ENCODE peak calls at places on chromosomes 12 and 14, in five cellular contexts. One of them, this sample, is unnamed.

GRCh38 chr14:56585461-56586084 is 6.0 kb downstream of the TMEM260 start:
- DNase-seq in suprapubic skin: no peak
- DNase-seq in transverse colon: no peak
- DNase-seq in GM23338: no peak
- DNase-seq in Panc1: peak
- DNase-seq in this sample: no peak

GRCh38 chr14:92456215-92457017 is 57.2 kb upstream of the RIN3 start:
- DNase-seq in suprapubic skin: no peak
- DNase-seq in transverse colon: peak
- DNase-seq in GM23338: peak
- DNase-seq in Panc1: peak
- DNase-seq in this sample: peak

GRCh38 chr12:123142518-123142840 is 8.4 kb downstream of the PITPNM2 start:
- DNase-seq in suprapubic skin: peak
- DNase-seq in transverse colon: no peak
- DNase-seq in GM23338: no peak
- DNase-seq in Panc1: no peak
- DNase-seq in this sample: no peak

GRCh38 chr14:96126783-96127271 is 77.8 kb upstream of the BDKRB2 start:
- DNase-seq in suprapubic skin: no peak
- DNase-seq in transverse colon: no peak
- DNase-seq in GM23338: no peak
- DNase-seq in Panc1: no peak
- DNase-seq in this sample: no peak

GRCh38 chr12:12943589-12944260 is 8.2 kb downstream of the GPRC5D start:
- DNase-seq in suprapubic skin: no peak
- DNase-seq in transverse colon: no peak
- DNase-seq in GM23338: no peak
- DNase-seq in Panc1: no peak
- DNase-seq in this sample: no peak

GRCh38 chr12:6450869-6451347 is 934 bp upstream of the TAPBPL start:
- DNase-seq in suprapubic skin: no peak
- DNase-seq in transverse colon: peak
- DNase-seq in GM23338: peak
- DNase-seq in Panc1: no peak
- DNase-seq in this sample: no peak

GRCh38 chr12:128388461-128388921 is 121.5 kb downstream of the TMEM132C start:
- DNase-seq in suprapubic skin: no peak
- DNase-seq in transverse colon: peak
- DNase-seq in GM23338: no peak
- DNase-seq in Panc1: no peak
- DNase-seq in this sample: no peak

GRCh38 chr12:58387199-58387598 is 445.8 kb downstream of the ATP23 start:
- DNase-seq in suprapubic skin: no peak
- DNase-seq in transverse colon: no peak
- DNase-seq in GM23338: no peak
- DNase-seq in Panc1: no peak
- DNase-seq in this sample: no peak

GRCh38 chr12:53123578-53124351 is 20.5 kb downstream of the SOAT2 start:
- DNase-seq in suprapubic skin: no peak
- DNase-seq in transverse colon: no peak
- DNase-seq in GM23338: no peak
- DNase-seq in Panc1: no peak
- DNase-seq in this sample: no peak

GRCh38 chr12:22467190-22467589 is 77.2 kb downstream of the C2CD5 start:
- DNase-seq in suprapubic skin: no peak
- DNase-seq in transverse colon: no peak
- DNase-seq in GM23338: no peak
- DNase-seq in Panc1: no peak
- DNase-seq in this sample: no peak

GRCh38 chr14:87830443-87831096 is 162.4 kb downstream of the GALC start:
- DNase-seq in suprapubic skin: no peak
- DNase-seq in transverse colon: no peak
- DNase-seq in GM23338: peak
- DNase-seq in Panc1: no peak
- DNase-seq in this sample: no peak

GRCh38 chr12:64099430-64099829 is 122.7 kb downstream of the KICS2 start:
- DNase-seq in suprapubic skin: no peak
- DNase-seq in transverse colon: no peak
- DNase-seq in GM23338: no peak
- DNase-seq in Panc1: no peak
- DNase-seq in this sample: no peak

GRCh38 chr12:64092507-64092906 is 129.6 kb downstream of the KICS2 start:
- DNase-seq in suprapubic skin: no peak
- DNase-seq in transverse colon: no peak
- DNase-seq in GM23338: no peak
- DNase-seq in Panc1: no peak
- DNase-seq in this sample: no peak

GRCh38 chr12:64102339-64102738 is 119.8 kb downstream of the KICS2 start:
- DNase-seq in suprapubic skin: no peak
- DNase-seq in transverse colon: no peak
- DNase-seq in GM23338: no peak
- DNase-seq in Panc1: no peak
- DNase-seq in this sample: no peak

GRCh38 chr12:64098709-64099354 is 123.3 kb downstream of the KICS2 start:
- DNase-seq in suprapubic skin: no peak
- DNase-seq in transverse colon: no peak
- DNase-seq in GM23338: no peak
- DNase-seq in Panc1: no peak
- DNase-seq in this sample: no peak

GRCh38 chr12:64097346-64098105 is 124.6 kb downstream of the KICS2 start:
- DNase-seq in suprapubic skin: no peak
- DNase-seq in transverse colon: no peak
- DNase-seq in GM23338: no peak
- DNase-seq in Panc1: no peak
- DNase-seq in this sample: no peak
- TF ChIP-seq POLR2AphosphoS5 in suprapubic skin: no peak
- TF ChIP-seq POLR2AphosphoS5 in transverse colon: no peak
- TF ChIP-seq POLR2AphosphoS5 in GM23338: no peak
- TF ChIP-seq POLR2AphosphoS5 in Panc1: no peak
- TF ChIP-seq POLR2AphosphoS5 in this sample: no peak

GRCh38 chr12:94650143-94651056 is at the start of gene TMCC3:
- DNase-seq in suprapubic skin: no peak
- DNase-seq in transverse colon: peak
- DNase-seq in GM23338: peak
- DNase-seq in Panc1: no peak
- DNase-seq in this sample: no peak
- TF ChIP-seq CTCF in suprapubic skin: no peak
- TF ChIP-seq CTCF in transverse colon: no peak
- TF ChIP-seq CTCF in GM23338: no peak
- TF ChIP-seq CTCF in Panc1: peak
- TF ChIP-seq CTCF in this sample: no peak

GRCh38 chr14:54387328-54387727 is 9.5 kb upstream of the CDKN3 start:
- DNase-seq in suprapubic skin: no peak
- DNase-seq in transverse colon: no peak
- DNase-seq in GM23338: no peak
- DNase-seq in Panc1: no peak
- DNase-seq in this sample: no peak

GRCh38 chr14:54377501-54377900 is 19.3 kb upstream of the CDKN3 start:
- DNase-seq in suprapubic skin: no peak
- DNase-seq in transverse colon: no peak
- DNase-seq in GM23338: no peak
- DNase-seq in Panc1: no peak
- DNase-seq in this sample: no peak

GRCh38 chr14:54383811-54384210 is 13.0 kb upstream of the CDKN3 start:
- DNase-seq in suprapubic skin: no peak
- DNase-seq in transverse colon: no peak
- DNase-seq in GM23338: no peak
- DNase-seq in Panc1: no peak
- DNase-seq in this sample: no peak

DNA sequence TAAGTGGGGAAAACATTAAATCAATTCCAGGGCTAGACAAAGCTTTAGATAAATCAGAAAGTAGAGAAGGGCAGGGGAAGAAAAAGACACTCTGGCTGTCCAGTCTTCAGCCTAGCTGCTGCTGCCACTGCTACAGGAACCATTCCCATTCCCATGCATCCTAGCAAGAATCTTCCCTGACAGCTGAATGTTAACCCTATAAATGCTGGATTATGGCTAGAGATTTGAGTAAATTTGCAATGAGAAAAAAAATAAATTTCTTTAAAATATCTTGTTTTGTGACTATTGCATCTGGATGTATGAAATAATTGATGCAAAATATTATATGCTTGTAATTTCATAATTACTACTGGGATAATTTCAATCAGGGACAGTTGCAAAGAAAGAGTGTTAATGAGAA is 15.0 kb upstream of the CDKN3 start:
- DNase-seq in suprapubic skin: no peak
- DNase-seq in transverse colon: no peak
- DNase-seq in GM23338: no peak
- DNase-seq in Panc1: no peak
- DNase-seq in this sample: no peak
- TF ChIP-seq POLR2AphosphoS5 in suprapubic skin: no peak
- TF ChIP-seq POLR2AphosphoS5 in transverse colon: no peak
- TF ChIP-seq POLR2AphosphoS5 in GM23338: no peak
- TF ChIP-seq POLR2AphosphoS5 in Panc1: no peak
- TF ChIP-seq POLR2AphosphoS5 in this sample: no peak

GRCh38 chr12:125351788-125352187 is 286.6 kb downstream of the AACS start:
- DNase-seq in suprapubic skin: no peak
- DNase-seq in transverse colon: no peak
- DNase-seq in GM23338: peak
- DNase-seq in Panc1: no peak
- DNase-seq in this sample: no peak
- TF ChIP-seq CTCF in suprapubic skin: no peak
- TF ChIP-seq CTCF in transverse colon: no peak
- TF ChIP-seq CTCF in GM23338: peak
- TF ChIP-seq CTCF in Panc1: peak
- TF ChIP-seq CTCF in this sample: no peak

DNA sequence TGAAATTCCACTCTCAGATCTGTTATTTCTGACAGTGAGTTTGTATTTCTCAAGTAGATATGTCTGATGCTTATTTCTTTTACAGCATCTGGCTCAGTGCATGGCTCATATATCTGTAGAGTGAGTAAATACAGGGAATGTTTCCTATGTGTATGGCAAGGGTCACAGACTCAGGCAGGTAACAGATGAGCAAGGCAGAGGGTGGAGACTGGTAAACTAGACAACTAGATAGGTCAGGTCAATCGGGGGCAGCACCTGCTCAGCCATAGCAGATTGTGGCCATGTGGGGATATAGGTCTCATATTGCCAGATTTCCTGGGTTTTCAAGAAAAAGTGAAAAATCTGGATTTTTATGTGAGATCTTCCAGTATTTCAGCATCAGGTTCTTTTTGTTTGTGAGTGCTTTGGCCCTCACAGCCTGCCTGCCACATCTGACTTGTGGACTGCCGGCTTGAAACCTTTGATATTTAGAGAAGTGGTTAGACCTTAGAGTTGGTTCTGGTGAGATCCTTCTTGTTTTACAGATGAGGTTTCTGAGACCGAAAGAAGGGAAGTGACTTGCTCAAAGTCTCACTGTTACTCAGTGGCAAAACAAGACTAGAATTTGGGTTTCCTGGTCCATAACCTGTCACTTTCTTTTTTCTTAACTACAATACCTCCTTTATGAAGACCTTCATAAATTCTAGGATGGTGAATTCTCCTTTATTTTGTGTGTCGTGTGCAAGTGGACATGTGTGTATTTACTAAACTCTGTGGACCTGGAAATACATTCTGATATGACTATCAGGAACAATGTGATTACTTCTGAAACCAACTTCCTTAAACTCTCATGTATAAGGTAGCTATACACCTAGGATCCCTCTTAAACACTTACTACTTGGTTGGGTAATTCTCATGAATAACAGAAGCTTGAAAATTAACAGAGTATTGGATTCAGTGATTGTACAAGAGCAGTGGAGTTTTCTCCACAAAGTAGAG is 34.4 kb downstream of the PROX2 start:
- DNase-seq in suprapubic skin: no peak
- DNase-seq in transverse colon: no peak
- DNase-seq in GM23338: no peak
- DNase-seq in Panc1: no peak
- DNase-seq in this sample: no peak
- TF ChIP-seq POLR2AphosphoS5 in suprapubic skin: no peak
- TF ChIP-seq POLR2AphosphoS5 in transverse colon: no peak
- TF ChIP-seq POLR2AphosphoS5 in GM23338: no peak
- TF ChIP-seq POLR2AphosphoS5 in Panc1: no peak
- TF ChIP-seq POLR2AphosphoS5 in this sample: no peak